ENCODE peak calls at places on chromosomes 5 and 9, in six cellular contexts. U is left cardiac atrium, G is psoas muscle, Y is AG09319, D is SK-MEL-5, T is NCI-H345. K is an unnamed sample.

GRCh38 chr5:34756781-34757624 is 82.0 kb upstream of the TTC23L start:
- DNase-seq in U (no peak), G (no peak), Y (no peak), D (no peak), T (no peak), K (peak; percentile 14)

GRCh38 chr5:1661831-1662558 is 137.6 kb downstream of the MRPL36 start:
- DNase-seq in U (no peak), G (no peak), Y (no peak), D (no peak), T (no peak), K (no peak)

GRCh38 chr5:176550275-176550831 is 1.2 kb downstream of the CDHR2 start:
- DNase-seq in U (no peak), G (no peak), Y (no peak), D (no peak), T (no peak), K (no peak)

GRCh38 chr5:126492939-126493338 is 69.7 kb downstream of the GRAMD2B start:
- DNase-seq in U (no peak), G (no peak), Y (no peak), D (peak; percentile 73), T (no peak), K (no peak)

GRCh38 chr5:33981408-33982171 is 2.9 kb downstream of the SLC45A2 start:
- DNase-seq in U (no peak), G (no peak), Y (peak; percentile 34), D (peak; percentile 99), T (no peak), K (no peak)

GRCh38 chr9:109411818-109412352 is 86.2 kb downstream of the PTPN3 start:
- DNase-seq in U (no peak), G (no peak), Y (peak; percentile 14), D (peak; percentile 56), T (no peak), K (peak; percentile 32)

GRCh38 chr9:82180711-82181110 is 192.1 kb downstream of the SPATA31D1 start:
- DNase-seq in U (no peak), G (no peak), Y (no peak), D (no peak), T (no peak), K (no peak)

GRCh38 chr5:89241186-89241585 is 358.2 kb upstream of the MEF2C start:
- DNase-seq in U (no peak), G (no peak), Y (no peak), D (no peak), T (no peak), K (peak; percentile 10)

GRCh38 chr9:132238026-132238972 is 76.4 kb downstream of the NTNG2 start:
- DNase-seq in U (no peak), G (no peak), Y (no peak), D (no peak), T (no peak), K (no peak)

GRCh38 chr5:96279796-96280542 is 153.1 kb downstream of the PCSK1 start:
- DNase-seq in U (no peak), G (no peak), Y (no peak), D (no peak), T (no peak), K (no peak)

GRCh38 chr5:6826756-6827155 is 113.5 kb downstream of the TENT4A start:
- DNase-seq in U (no peak), G (no peak), Y (no peak), D (no peak), T (no peak), K (no peak)

GRCh38 chr5:115461506-115462290 is 82.9 kb downstream of the FEM1C start:
- DNase-seq in U (no peak), G (no peak), Y (peak; percentile 8), D (no peak), T (no peak), K (no peak)